ENCODE peak calls at places on chromosome 16, in five cellular contexts. K is colonic mucosa, X is adrenal gland, R is A549, Z is GM23338. B is an unnamed sample. For H3K4me1, the result is how much of the 10 kb centered on the place peaks cover.

GRCh38 chr16:31351937-31352315 is 3.0 kb upstream of the ITGAX start:
- DNase-seq in K (no peak), X (peak), R (no peak), Z (no peak), B (no peak)

GRCh38 chr16:75309899-75310430 is 58.5 kb upstream of the BCAR1 start:
- DNase-seq in K (peak), X (no peak), R (peak), Z (no peak), B (peak)

GRCh38 chr16:88483392-88483641 is 30.2 kb downstream of the ZFPM1 start:
- DNase-seq in K (no peak), X (no peak), R (no peak), Z (no peak), B (no peak)

GRCh38 chr16:89764711-89765201 is 43.4 kb downstream of the ZNF276 start:
- DNase-seq in K (peak), X (peak), R (no peak), Z (no peak), B (no peak)

GRCh38 chr16:82368041-82368440 is 198.0 kb upstream of the MPHOSPH6 start:
- DNase-seq in K (peak), X (peak), R (peak), Z (peak), B (peak)

GRCh38 chr16:27839419-27839818 is 224.1 kb downstream of the GSG1L start:
- DNase-seq in K (no peak), X (no peak), R (no peak), Z (no peak), B (no peak)

GRCh38 chr16:83402160-83402794 is 405.5 kb upstream of the HSBP1 start:
- DNase-seq in K (no peak), X (no peak), R (no peak), Z (peak), B (no peak)

GRCh38 chr16:19844945-19845641 is 39.6 kb downstream of the GPRC5B start:
- DNase-seq in K (no peak), X (peak), R (peak), Z (no peak), B (no peak)

GRCh38 chr16:53089434-53090270 is 34.9 kb downstream of the CHD9 start:
- DNase-seq in K (no peak), X (no peak), R (no peak), Z (peak), B (no peak)
- H3K4me3 ChIP-seq in K (no peak), X (no peak), R (no peak), Z (no peak), B (no peak)

GRCh38 chr16:52549011-52549692 is 2.2 kb upstream of the TOX3 start:
- DNase-seq in K (no peak), X (no peak), R (peak), Z (peak), B (no peak)
- TF ChIP-seq CTCF in K (peak), X (peak), R (no peak), Z (peak), B (no peak)

GRCh38 chr16:85209526-85210121 is 97.4 kb upstream of the CIBAR2 start:
- DNase-seq in K (no peak), X (peak), R (no peak), Z (no peak), B (no peak)
- H3K4me1 ChIP-seq in K (under half), X (half or more), R (under half), Z (under half), B (under half)

GRCh38 chr16:86509759-86510464 is 415 bp upstream of the FOXF1 start:
- DNase-seq in K (peak), X (no peak), R (no peak), Z (peak), B (no peak)

GRCh38 chr16:86505899-86506864 is 4.1 kb upstream of the FOXF1 start:
- DNase-seq in K (no peak), X (no peak), R (no peak), Z (no peak), B (no peak)

GRCh38 chr16:86507173-86508027 is 2.9 kb upstream of the FOXF1 start:
- DNase-seq in K (no peak), X (no peak), R (no peak), Z (no peak), B (no peak)

GRCh38 chr16:86508947-86509758 is 1.2 kb upstream of the FOXF1 start:
- DNase-seq in K (peak), X (no peak), R (peak), Z (peak), B (no peak)

DNA sequence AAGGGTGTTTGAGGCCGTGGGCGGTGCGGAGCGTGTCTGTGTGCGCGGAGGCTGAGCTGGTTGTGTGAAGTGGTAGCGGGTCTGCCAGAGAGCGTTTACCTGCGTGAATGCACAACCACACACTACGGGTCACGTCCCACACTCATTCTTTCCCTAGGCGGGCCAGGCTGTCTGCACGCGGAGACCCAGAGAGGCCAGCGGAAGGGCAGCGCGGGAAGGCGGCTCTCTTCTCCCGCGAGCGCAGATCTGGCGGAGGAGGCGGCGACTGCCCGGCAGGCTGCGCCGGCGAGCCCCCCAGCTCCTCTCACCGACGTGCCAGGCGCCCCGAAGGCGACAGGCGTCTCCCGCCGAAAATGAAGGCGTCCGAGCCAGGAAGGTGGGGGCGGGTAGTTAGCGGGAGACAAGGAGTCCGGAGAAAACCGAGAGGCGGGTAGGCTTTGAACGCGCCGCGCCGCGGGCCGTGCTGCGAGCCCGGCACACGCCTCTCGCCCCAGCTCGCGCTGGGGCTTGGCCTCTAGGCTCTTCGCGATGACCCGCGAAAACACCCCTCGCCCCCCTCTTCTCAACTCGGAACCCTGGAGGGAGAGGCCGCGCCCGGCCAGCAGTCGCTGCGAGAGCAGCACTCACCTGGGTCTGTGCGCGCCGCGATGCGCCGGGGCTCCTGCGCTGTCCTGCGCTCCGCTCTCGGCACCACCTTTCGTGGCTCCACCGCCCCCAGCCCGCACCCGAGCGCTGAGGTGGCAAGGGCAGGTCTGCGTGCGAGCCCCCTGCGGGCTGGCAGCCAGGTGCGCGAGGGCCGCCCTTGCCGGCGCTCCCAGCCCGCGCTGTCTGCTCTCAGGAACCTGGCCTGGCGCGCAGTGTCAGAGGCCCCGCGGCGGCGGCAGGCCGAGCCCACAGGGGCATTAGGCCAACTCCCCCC is 2.0 kb upstream of the FOXF1 start:
- DNase-seq in K (no peak), X (no peak), R (peak), Z (peak), B (no peak)
- H3K4me3 ChIP-seq in K (peak), X (no peak), R (peak), Z (peak), B (no peak)

GRCh38 chr16:397736-398332 is 835 bp downstream of the NME4 start:
- DNase-seq in K (peak), X (peak), R (peak), Z (peak), B (peak)
- TF ChIP-seq CTCF in K (peak), X (peak), R (no peak), Z (peak), B (no peak)

DNA sequence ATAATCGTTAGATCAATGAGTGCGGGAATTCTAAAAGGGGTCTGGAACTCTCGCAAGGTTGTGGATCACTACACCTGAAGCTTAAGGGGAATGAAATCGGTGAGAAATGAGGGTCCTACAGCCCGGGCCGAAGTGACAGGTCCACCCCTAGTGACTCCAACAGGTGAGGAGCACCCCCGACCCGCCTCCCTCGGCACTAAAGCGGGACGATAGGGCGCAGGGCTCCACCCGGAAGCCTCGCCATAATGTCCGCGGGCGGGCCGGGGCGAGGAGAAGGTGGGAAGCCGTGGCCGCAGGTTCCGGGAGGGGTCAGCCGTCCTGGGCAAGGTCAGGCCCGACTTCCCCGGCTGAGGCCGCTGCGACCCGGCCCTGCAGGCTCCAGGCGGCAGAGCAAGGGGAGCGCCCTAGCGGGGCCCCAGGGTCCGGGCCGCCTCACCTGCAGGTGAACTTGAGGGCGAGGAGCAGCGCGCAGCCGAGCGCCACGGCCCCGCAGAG is 569 bp downstream of the TXNDC11 start:
- DNase-seq in K (peak), X (peak), R (peak), Z (no peak), B (peak)
- H3K4me1 ChIP-seq in K (under half), X (under half), R (under half), Z (under half), B (under half)

GRCh38 chr16:1089822-1090619 is 6.0 kb downstream of the C1QTNF8 start:
- DNase-seq in K (peak), X (peak), R (peak), Z (peak), B (peak)
- H3K4me3 ChIP-seq in K (peak), X (no peak), R (peak), Z (no peak), B (peak)

GRCh38 chr16:49120631-49121030 is 161.0 kb downstream of the CBLN1 start:
- DNase-seq in K (no peak), X (no peak), R (no peak), Z (no peak), B (no peak)
- TF ChIP-seq CTCF in K (no peak), X (no peak), R (no peak), Z (peak), B (no peak)

GRCh38 chr16:17414916-17415315 is 55.8 kb downstream of the XYLT1 start:
- DNase-seq in K (no peak), X (no peak), R (no peak), Z (no peak), B (no peak)
- H3K4me1 ChIP-seq in K (under half), X (under half), R (under half), Z (under half), B (under half)

DNA sequence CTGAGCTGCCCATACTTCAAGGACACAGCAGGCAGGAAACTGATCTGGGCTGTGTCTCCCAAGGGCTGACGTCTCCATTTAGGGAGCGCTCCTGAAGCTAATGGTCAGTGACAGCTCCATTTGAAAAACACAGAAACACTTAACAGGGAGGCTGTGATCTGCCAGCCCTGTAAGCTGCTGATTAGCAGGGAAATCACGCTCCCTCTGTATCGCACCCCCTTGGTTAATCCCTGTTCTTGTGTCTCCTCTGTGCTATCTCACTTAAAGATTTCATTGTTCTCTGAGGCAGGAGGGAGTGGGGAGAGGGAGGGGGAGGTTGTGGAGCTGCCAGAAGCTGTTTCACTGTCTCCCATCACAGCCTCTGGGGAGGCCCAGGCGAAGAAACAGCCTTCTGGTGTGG is 47.4 kb upstream of the CACNG3 start:
- DNase-seq in K (no peak), X (peak), R (no peak), Z (peak), B (no peak)
- H3K4me3 ChIP-seq in K (no peak), X (no peak), R (no peak), Z (no peak), B (no peak)

B was measured in Caco-2.